ENCODE peak calls at places on chromosomes 1 and 21, in ten cellular contexts. S, H, G, F, V, D, O, C, I and A are unnamed samples. For H3K4me1, the result is how much of the 10 kb centered on the place peaks cover.

GRCh38 chr1:183780159-183780558 is 24.8 kb upstream of the RGL1 start:
- DNase-seq in H (no peak), O (no peak), V (no peak), S (no peak), G (no peak), I (no peak), C (no peak), F (no peak), D (no peak), A (no peak)

GRCh38 chr1:234691567-234691966 is 81.6 kb upstream of the IRF2BP2 start:
- DNase-seq in I (no peak), C (no peak), V (peak), H (no peak), F (no peak), S (no peak), D (peak), G (no peak), O (peak), A (no peak)

GRCh38 chr1:195934839-195935557 is 673.2 kb downstream of the KCNT2 start:
- DNase-seq in S (no peak), C (no peak), G (no peak), I (no peak), V (no peak), F (no peak), H (no peak), O (no peak), D (no peak), A (no peak)

GRCh38 chr1:8712413-8713229 is 104.8 kb downstream of the RERE start:
- DNase-seq in D (peak), O (no peak), G (no peak), S (no peak), I (no peak), V (peak), C (no peak), F (no peak), H (no peak), A (peak)

GRCh38 chr21:42834730-42835191 is 44.6 kb downstream of the WDR4 start:
- DNase-seq in C (peak), G (peak), H (no peak), F (peak), D (no peak), I (no peak), V (no peak), S (peak), O (no peak), A (no peak)

GRCh38 chr1:154759196-154759595 is 110.9 kb downstream of the KCNN3 start:
- DNase-seq in V (no peak), S (no peak), D (peak), G (no peak), O (no peak), H (no peak), F (peak), C (no peak), I (no peak), A (no peak)

GRCh38 chr1:205976708-205977107 is 26.5 kb downstream of the RAB7B start:
- DNase-seq in D (no peak), V (no peak), C (no peak), O (no peak), G (no peak), H (peak), F (peak), I (no peak), S (peak), A (peak)

GRCh38 chr1:107499139-107499744 is 358.4 kb downstream of the NTNG1 start:
- DNase-seq in D (no peak), F (no peak), I (no peak), H (no peak), O (no peak), S (no peak), C (no peak), V (no peak), G (no peak), A (no peak)

GRCh38 chr1:67760030-67760821 is 73.0 kb downstream of the GNG12 start:
- DNase-seq in V (peak), D (peak), C (no peak), I (no peak), S (no peak), F (peak), H (peak), O (peak), G (peak), A (peak)

GRCh38 chr1:47951545-47952235 is 45.5 kb downstream of the TRABD2B start:
- DNase-seq in V (no peak), H (no peak), G (no peak), D (no peak), F (no peak), I (no peak), S (no peak), C (no peak), O (no peak), A (no peak)

GRCh38 chr1:46179138-46180081 is 3.1 kb upstream of the P3R3URF start:
- DNase-seq in C (no peak), H (peak), S (peak), G (peak), D (peak), F (peak), V (peak), O (peak), I (no peak), A (peak)
- H3K4me1 ChIP-seq in C (under half), H (half or more), S (under half), G (under half), D (under half), F (under half), V (half or more), O (under half), I (half or more), A (under half)

DNA sequence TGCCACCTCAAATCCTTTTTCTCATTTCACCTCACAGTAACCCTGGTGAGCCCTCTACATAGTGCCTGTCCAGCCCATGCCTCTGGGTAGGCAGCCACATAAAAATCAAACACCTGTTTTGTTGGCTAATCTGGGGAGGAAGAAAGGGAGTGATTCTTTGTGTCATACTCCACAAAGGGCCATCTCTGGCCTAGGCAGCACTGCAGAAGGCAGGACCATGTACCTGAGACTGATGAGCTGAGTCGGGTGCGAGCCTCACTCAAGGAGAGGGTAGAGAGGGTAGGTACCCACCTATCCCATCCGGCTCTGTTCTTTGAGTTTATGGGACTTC is 7.8 kb downstream of the TUFT1 start:
- DNase-seq in H (no peak), F (peak), V (no peak), C (no peak), S (no peak), I (no peak), D (no peak), G (no peak), O (no peak), A (no peak)
- H3K4me1 ChIP-seq in H (under half), F (under half), V (under half), C (under half), S (under half), I (half or more), D (under half), G (half or more), O (under half), A (under half)

GRCh38 chr1:87872692-87873091 is 544.0 kb downstream of the LMO4 start:
- DNase-seq in S (no peak), C (no peak), I (no peak), O (no peak), G (no peak), V (peak), D (no peak), H (no peak), F (no peak), A (no peak)
- H3K4me1 ChIP-seq in S (under half), C (under half), I (under half), O (under half), G (under half), V (under half), D (under half), H (under half), F (under half), A (under half)

DNA sequence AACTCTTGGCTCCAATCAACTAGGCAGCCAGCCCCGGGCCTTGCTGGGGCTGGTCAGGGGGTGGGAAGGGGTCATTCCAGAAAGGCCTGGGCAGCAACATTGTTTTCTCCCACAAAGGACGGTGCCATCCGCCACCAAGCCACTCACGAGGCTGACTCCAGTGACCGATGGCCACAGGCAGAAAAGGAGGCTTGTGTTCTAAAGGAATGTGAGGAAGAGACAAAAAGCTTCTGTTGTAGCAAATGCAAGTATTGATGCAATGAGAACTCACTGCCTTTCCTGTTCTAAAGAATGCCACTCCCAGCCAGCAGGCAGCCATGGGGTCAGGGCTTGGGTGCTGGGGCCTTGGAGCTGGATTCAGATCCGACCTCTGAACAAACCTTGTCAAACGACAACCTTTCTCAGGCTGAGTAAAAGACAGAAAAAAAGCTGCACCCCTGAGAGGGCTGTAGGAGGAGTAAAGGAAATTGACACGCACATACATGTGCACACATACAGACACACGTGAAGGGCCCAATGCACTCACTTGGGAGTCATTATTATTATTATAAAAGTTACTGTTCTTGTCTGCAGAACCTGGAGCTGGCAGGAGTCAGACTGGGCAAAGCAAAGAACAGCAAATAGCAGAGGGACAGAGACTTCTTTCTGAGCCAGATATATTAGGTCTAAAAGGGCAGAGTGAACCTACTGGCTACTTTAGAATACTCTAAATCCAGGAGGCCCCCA is 13.9 kb upstream of the PRMT2 start:
- DNase-seq in S (no peak), C (no peak), D (peak), O (no peak), V (no peak), F (no peak), H (no peak), G (no peak), I (no peak), A (no peak)
- H3K4me1 ChIP-seq in S (under half), C (under half), D (half or more), O (under half), V (under half), F (under half), H (under half), G (under half), I (under half), A (under half)

GRCh38 chr1:223717123-223717522 is 4.8 kb downstream of the CAPN2 start:
- DNase-seq in H (no peak), G (no peak), S (no peak), V (no peak), O (no peak), C (no peak), F (no peak), I (no peak), D (no peak), A (no peak)
- H3K4me1 ChIP-seq in H (half or more), G (half or more), S (half or more), V (under half), O (half or more), C (half or more), F (under half), I (half or more), D (half or more), A (half or more)

DNA sequence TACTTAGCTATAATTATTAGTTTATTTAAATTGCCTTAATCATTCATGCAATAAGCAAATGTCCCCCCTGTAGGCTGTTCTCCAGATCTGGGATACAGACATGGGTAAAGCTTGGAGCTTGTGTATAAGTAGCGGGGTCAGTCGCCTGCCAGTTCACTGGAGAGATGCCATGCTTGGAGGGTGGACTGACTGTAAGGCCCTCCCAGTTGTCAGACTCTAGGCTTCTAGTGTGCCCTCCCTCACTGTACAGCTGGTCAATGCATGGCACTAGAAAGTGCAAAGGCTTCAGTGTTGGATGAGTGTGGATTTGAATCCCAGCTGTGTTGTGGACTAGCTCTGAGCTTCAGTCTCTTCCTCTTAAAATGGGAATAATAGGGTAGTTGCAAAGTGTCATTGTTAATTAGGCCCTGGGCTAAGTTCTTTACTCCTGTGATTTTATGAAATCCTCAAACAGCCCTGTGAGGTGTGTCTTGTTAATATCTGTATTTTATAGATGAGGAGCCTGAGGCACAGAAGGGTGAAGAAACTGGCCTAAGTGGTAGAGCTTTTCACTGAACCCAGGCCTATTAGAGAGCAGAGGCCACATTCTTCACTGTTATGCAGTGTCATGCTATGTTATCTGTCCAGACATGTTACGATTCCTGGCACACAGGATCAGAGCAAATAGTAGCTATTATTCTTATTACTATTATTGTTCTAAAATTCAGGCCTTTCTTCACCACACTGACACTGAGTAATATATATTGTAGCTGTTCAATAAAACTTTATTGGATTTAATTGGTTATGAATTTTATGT is 85.9 kb downstream of the ROR1 start:
- DNase-seq in S (no peak), H (no peak), C (no peak), G (no peak), F (no peak), D (no peak), I (no peak), O (no peak), V (no peak), A (no peak)
- H3K4me1 ChIP-seq in S (under half), H (half or more), C (under half), G (under half), F (under half), D (under half), I (under half), O (under half), V (under half), A (under half)

DNA sequence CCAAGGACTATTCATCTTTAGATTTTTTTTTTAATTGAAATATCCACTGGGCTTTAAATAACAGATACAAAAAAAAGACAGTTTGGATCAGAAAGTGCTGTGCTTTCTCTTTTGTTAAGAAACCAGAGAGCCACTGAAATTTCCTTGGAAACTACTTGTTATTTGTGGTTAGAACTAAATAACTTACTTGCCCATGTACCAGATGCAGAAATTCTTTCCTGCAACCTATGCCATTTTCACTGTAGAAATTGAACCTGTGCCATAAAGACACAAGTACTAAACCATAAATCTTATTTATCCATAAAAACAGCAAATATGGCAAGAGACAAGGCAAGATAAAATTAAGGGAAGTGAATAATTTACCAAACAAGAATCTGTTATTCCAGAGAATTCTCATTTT is 6.0 kb upstream of the PHTF1 start:
- DNase-seq in C (no peak), H (no peak), V (no peak), I (no peak), S (no peak), F (no peak), D (no peak), O (no peak), G (no peak), A (peak)
- H3K4me1 ChIP-seq in C (under half), H (under half), V (under half), I (under half), S (under half), F (under half), D (under half), O (under half), G (under half), A (under half)